ENCODE peak calls at places on chromosome 9, in nine cellular contexts. One of them, this sample, is unnamed.

GRCh38 chr9:2228132-2228531 is 213.0 kb downstream of the SMARCA2 start:
- DNase-seq in cardiac muscle cell: peak; percentile 25
- DNase-seq in frontal cortex: no peak
- DNase-seq in T-helper 17 cell: no peak
- DNase-seq in HTR-8/SVneo: no peak
- DNase-seq in heart right ventricle: no peak
- DNase-seq in HuH-7.5: no peak
- DNase-seq in CD8-positive, alpha-beta T cell: no peak
- DNase-seq in dermis microvascular lymphatic vessel endothelial cell: peak; percentile 6
- DNase-seq in this sample: no peak

GRCh38 chr9:108444400-108445358 is 411.1 kb downstream of the ACTL7B start:
- DNase-seq in frontal cortex: no peak
- DNase-seq in CD8-positive, alpha-beta T cell: no peak
- DNase-seq in dermis microvascular lymphatic vessel endothelial cell: peak; percentile 90
- DNase-seq in cardiac muscle cell: peak; percentile 86
- DNase-seq in T-helper 17 cell: no peak
- DNase-seq in heart right ventricle: no peak
- DNase-seq in HuH-7.5: no peak
- DNase-seq in HTR-8/SVneo: peak; percentile 64
- DNase-seq in this sample: peak; percentile 24

GRCh38 chr9:128786681-128787582 is at the start of gene TBC1D13:
- DNase-seq in heart right ventricle: peak; percentile 90
- DNase-seq in HTR-8/SVneo: peak; percentile 83
- DNase-seq in frontal cortex: peak; percentile 97
- DNase-seq in CD8-positive, alpha-beta T cell: peak; percentile 89
- DNase-seq in cardiac muscle cell: peak; percentile 91
- DNase-seq in dermis microvascular lymphatic vessel endothelial cell: peak; percentile 87
- DNase-seq in HuH-7.5: peak; percentile 94
- DNase-seq in T-helper 17 cell: peak; percentile 90
- DNase-seq in this sample: peak; percentile 91

GRCh38 chr9:128341435-128341849 is 1.1 kb downstream of the SLC27A4 start:
- DNase-seq in HuH-7.5: peak; percentile 91
- DNase-seq in HTR-8/SVneo: peak; percentile 81
- DNase-seq in heart right ventricle: peak; percentile 55
- DNase-seq in CD8-positive, alpha-beta T cell: peak; percentile 71
- DNase-seq in cardiac muscle cell: peak; percentile 69
- DNase-seq in frontal cortex: peak; percentile 62
- DNase-seq in T-helper 17 cell: peak; percentile 39
- DNase-seq in dermis microvascular lymphatic vessel endothelial cell: peak; percentile 80
- DNase-seq in this sample: peak; percentile 61

GRCh38 chr9:17962747-17963146 is 383.9 kb downstream of the SH3GL2 start:
- DNase-seq in CD8-positive, alpha-beta T cell: no peak
- DNase-seq in HuH-7.5: no peak
- DNase-seq in HTR-8/SVneo: no peak
- DNase-seq in dermis microvascular lymphatic vessel endothelial cell: no peak
- DNase-seq in frontal cortex: no peak
- DNase-seq in T-helper 17 cell: no peak
- DNase-seq in heart right ventricle: peak; percentile 19
- DNase-seq in cardiac muscle cell: peak; percentile 27
- DNase-seq in this sample: peak; percentile 7

GRCh38 chr9:110638381-110638954 is 30.1 kb upstream of the MUSK start:
- DNase-seq in T-helper 17 cell: no peak
- DNase-seq in heart right ventricle: no peak
- DNase-seq in HuH-7.5: no peak
- DNase-seq in cardiac muscle cell: peak; percentile 63
- DNase-seq in dermis microvascular lymphatic vessel endothelial cell: no peak
- DNase-seq in HTR-8/SVneo: no peak
- DNase-seq in frontal cortex: no peak
- DNase-seq in CD8-positive, alpha-beta T cell: no peak
- DNase-seq in this sample: no peak

GRCh38 chr9:88266416-88266815 is 121.8 kb upstream of the SPIN1 start:
- DNase-seq in cardiac muscle cell: no peak
- DNase-seq in dermis microvascular lymphatic vessel endothelial cell: no peak
- DNase-seq in HuH-7.5: no peak
- DNase-seq in CD8-positive, alpha-beta T cell: no peak
- DNase-seq in T-helper 17 cell: no peak
- DNase-seq in HTR-8/SVneo: no peak
- DNase-seq in heart right ventricle: no peak
- DNase-seq in frontal cortex: no peak
- DNase-seq in this sample: no peak

GRCh38 chr9:15501803-15502202 is 9.0 kb downstream of the PSIP1 start:
- DNase-seq in dermis microvascular lymphatic vessel endothelial cell: no peak
- DNase-seq in HTR-8/SVneo: no peak
- DNase-seq in frontal cortex: no peak
- DNase-seq in HuH-7.5: no peak
- DNase-seq in CD8-positive, alpha-beta T cell: no peak
- DNase-seq in T-helper 17 cell: no peak
- DNase-seq in cardiac muscle cell: no peak
- DNase-seq in heart right ventricle: no peak
- DNase-seq in this sample: no peak

GRCh38 chr9:128397831-128398230 is 22.8 kb upstream of the CERCAM start:
- DNase-seq in T-helper 17 cell: no peak
- DNase-seq in HTR-8/SVneo: no peak
- DNase-seq in CD8-positive, alpha-beta T cell: no peak
- DNase-seq in HuH-7.5: no peak
- DNase-seq in dermis microvascular lymphatic vessel endothelial cell: no peak
- DNase-seq in cardiac muscle cell: no peak
- DNase-seq in heart right ventricle: no peak
- DNase-seq in frontal cortex: no peak
- DNase-seq in this sample: no peak

GRCh38 chr9:5288591-5288990 is 15.9 kb downstream of the RLN2 start:
- DNase-seq in T-helper 17 cell: no peak
- DNase-seq in CD8-positive, alpha-beta T cell: no peak
- DNase-seq in cardiac muscle cell: peak; percentile 2
- DNase-seq in dermis microvascular lymphatic vessel endothelial cell: no peak
- DNase-seq in heart right ventricle: no peak
- DNase-seq in HTR-8/SVneo: no peak
- DNase-seq in HuH-7.5: no peak
- DNase-seq in frontal cortex: no peak
- DNase-seq in this sample: no peak

GRCh38 chr9:35757527-35758275 is 3.6 kb upstream of the MSMP start:
- DNase-seq in cardiac muscle cell: no peak
- DNase-seq in dermis microvascular lymphatic vessel endothelial cell: peak; percentile 59
- DNase-seq in frontal cortex: no peak
- DNase-seq in T-helper 17 cell: no peak
- DNase-seq in heart right ventricle: no peak
- DNase-seq in HTR-8/SVneo: peak; percentile 39
- DNase-seq in CD8-positive, alpha-beta T cell: no peak
- DNase-seq in HuH-7.5: peak; percentile 31
- DNase-seq in this sample: no peak

GRCh38 chr9:134175291-134175807 is 11.0 kb upstream of the RNU6ATAC start:
- DNase-seq in T-helper 17 cell: no peak
- DNase-seq in frontal cortex: no peak
- DNase-seq in CD8-positive, alpha-beta T cell: no peak
- DNase-seq in dermis microvascular lymphatic vessel endothelial cell: no peak
- DNase-seq in cardiac muscle cell: no peak
- DNase-seq in HTR-8/SVneo: no peak
- DNase-seq in HuH-7.5: peak; percentile 89
- DNase-seq in heart right ventricle: no peak
- DNase-seq in this sample: no peak

GRCh38 chr9:79581794-79582193 is 10.0 kb downstream of the TLE4 start:
- DNase-seq in cardiac muscle cell: peak; percentile 83
- DNase-seq in HTR-8/SVneo: no peak
- DNase-seq in heart right ventricle: no peak
- DNase-seq in CD8-positive, alpha-beta T cell: peak; percentile 51
- DNase-seq in dermis microvascular lymphatic vessel endothelial cell: peak; percentile 77
- DNase-seq in frontal cortex: no peak
- DNase-seq in T-helper 17 cell: peak; percentile 44
- DNase-seq in HuH-7.5: no peak
- DNase-seq in this sample: no peak

GRCh38 chr9:135732569-135733257 is 30.7 kb downstream of the KCNT1 start:
- DNase-seq in dermis microvascular lymphatic vessel endothelial cell: no peak
- DNase-seq in heart right ventricle: no peak
- DNase-seq in frontal cortex: no peak
- DNase-seq in CD8-positive, alpha-beta T cell: no peak
- DNase-seq in HuH-7.5: no peak
- DNase-seq in cardiac muscle cell: no peak
- DNase-seq in HTR-8/SVneo: no peak
- DNase-seq in T-helper 17 cell: no peak
- DNase-seq in this sample: no peak

GRCh38 chr9:86766912-86767311 is 180.4 kb downstream of the GAS1 start:
- DNase-seq in T-helper 17 cell: no peak
- DNase-seq in heart right ventricle: no peak
- DNase-seq in HTR-8/SVneo: peak; percentile 3
- DNase-seq in dermis microvascular lymphatic vessel endothelial cell: no peak
- DNase-seq in frontal cortex: no peak
- DNase-seq in HuH-7.5: no peak
- DNase-seq in CD8-positive, alpha-beta T cell: no peak
- DNase-seq in cardiac muscle cell: peak; percentile 92
- DNase-seq in this sample: no peak

GRCh38 chr9:122158202-122158601 is 1.4 kb downstream of the NDUFA8 start:
- DNase-seq in cardiac muscle cell: peak; percentile 62
- DNase-seq in dermis microvascular lymphatic vessel endothelial cell: peak; percentile 58
- DNase-seq in frontal cortex: no peak
- DNase-seq in HTR-8/SVneo: no peak
- DNase-seq in CD8-positive, alpha-beta T cell: no peak
- DNase-seq in HuH-7.5: peak; percentile 50
- DNase-seq in T-helper 17 cell: no peak
- DNase-seq in heart right ventricle: peak; percentile 17
- DNase-seq in this sample: peak; percentile 13

GRCh38 chr9:20873240-20873860 is 158.1 kb downstream of the HACD4 start:
- DNase-seq in HuH-7.5: no peak
- DNase-seq in cardiac muscle cell: no peak
- DNase-seq in heart right ventricle: no peak
- DNase-seq in HTR-8/SVneo: no peak
- DNase-seq in dermis microvascular lymphatic vessel endothelial cell: no peak
- DNase-seq in frontal cortex: no peak
- DNase-seq in CD8-positive, alpha-beta T cell: no peak
- DNase-seq in T-helper 17 cell: no peak
- DNase-seq in this sample: no peak

GRCh38 chr9:91677354-91677753 is 253.7 kb upstream of the NFIL3 start:
- DNase-seq in T-helper 17 cell: no peak
- DNase-seq in cardiac muscle cell: peak; percentile 42
- DNase-seq in heart right ventricle: no peak
- DNase-seq in dermis microvascular lymphatic vessel endothelial cell: no peak
- DNase-seq in frontal cortex: no peak
- DNase-seq in HTR-8/SVneo: no peak
- DNase-seq in HuH-7.5: no peak
- DNase-seq in CD8-positive, alpha-beta T cell: no peak
- DNase-seq in this sample: no peak

GRCh38 chr9:121281614-121282291 is 13.8 kb downstream of the GSN start:
- DNase-seq in CD8-positive, alpha-beta T cell: no peak
- DNase-seq in dermis microvascular lymphatic vessel endothelial cell: peak; percentile 81
- DNase-seq in HTR-8/SVneo: no peak
- DNase-seq in heart right ventricle: peak; percentile 90
- DNase-seq in frontal cortex: no peak
- DNase-seq in HuH-7.5: no peak
- DNase-seq in T-helper 17 cell: no peak
- DNase-seq in cardiac muscle cell: peak; percentile 63
- DNase-seq in this sample: peak; percentile 87

GRCh38 chr9:114120192-114121014 is 21.3 kb upstream of the KIF12 start:
- DNase-seq in T-helper 17 cell: no peak
- DNase-seq in frontal cortex: no peak
- DNase-seq in dermis microvascular lymphatic vessel endothelial cell: no peak
- DNase-seq in HuH-7.5: no peak
- DNase-seq in cardiac muscle cell: no peak
- DNase-seq in CD8-positive, alpha-beta T cell: no peak
- DNase-seq in heart right ventricle: no peak
- DNase-seq in HTR-8/SVneo: no peak
- DNase-seq in this sample: no peak

GRCh38 chr9:33263936-33264472 is 504 bp downstream of the BAG1 start:
- DNase-seq in dermis microvascular lymphatic vessel endothelial cell: peak; percentile 49
- DNase-seq in T-helper 17 cell: peak; percentile 27
- DNase-seq in CD8-positive, alpha-beta T cell: peak; percentile 36
- DNase-seq in cardiac muscle cell: no peak
- DNase-seq in HTR-8/SVneo: peak; percentile 10
- DNase-seq in heart right ventricle: peak; percentile 61
- DNase-seq in frontal cortex: peak; percentile 48
- DNase-seq in HuH-7.5: no peak
- DNase-seq in this sample: peak; percentile 53

GRCh38 chr9:114757395-114757794 is 48.4 kb downstream of the TNFSF15 start:
- DNase-seq in frontal cortex: no peak
- DNase-seq in heart right ventricle: no peak
- DNase-seq in CD8-positive, alpha-beta T cell: no peak
- DNase-seq in dermis microvascular lymphatic vessel endothelial cell: no peak
- DNase-seq in HuH-7.5: no peak
- DNase-seq in HTR-8/SVneo: no peak
- DNase-seq in T-helper 17 cell: no peak
- DNase-seq in cardiac muscle cell: no peak
- DNase-seq in this sample: no peak

GRCh38 chr9:38415846-38416245 is 8.4 kb downstream of the IGFBPL1 start:
- DNase-seq in dermis microvascular lymphatic vessel endothelial cell: no peak
- DNase-seq in HTR-8/SVneo: no peak
- DNase-seq in cardiac muscle cell: no peak
- DNase-seq in heart right ventricle: no peak
- DNase-seq in HuH-7.5: no peak
- DNase-seq in CD8-positive, alpha-beta T cell: no peak
- DNase-seq in T-helper 17 cell: no peak
- DNase-seq in frontal cortex: no peak
- DNase-seq in this sample: no peak

GRCh38 chr9:7094576-7094975 is 336.8 kb downstream of the KDM4C start:
- DNase-seq in T-helper 17 cell: no peak
- DNase-seq in CD8-positive, alpha-beta T cell: no peak
- DNase-seq in HuH-7.5: no peak
- DNase-seq in dermis microvascular lymphatic vessel endothelial cell: peak; percentile 66
- DNase-seq in cardiac muscle cell: no peak
- DNase-seq in frontal cortex: no peak
- DNase-seq in HTR-8/SVneo: no peak
- DNase-seq in heart right ventricle: no peak
- DNase-seq in this sample: no peak

GRCh38 chr9:93107825-93108161 is 11.8 kb downstream of the CARD19 start:
- DNase-seq in cardiac muscle cell: no peak
- DNase-seq in T-helper 17 cell: no peak
- DNase-seq in dermis microvascular lymphatic vessel endothelial cell: no peak
- DNase-seq in CD8-positive, alpha-beta T cell: no peak
- DNase-seq in heart right ventricle: no peak
- DNase-seq in HTR-8/SVneo: no peak
- DNase-seq in HuH-7.5: no peak
- DNase-seq in frontal cortex: no peak
- DNase-seq in this sample: no peak

GRCh38 chr9:131423171-131423581 is 29.3 kb downstream of the PRRC2B start:
- DNase-seq in cardiac muscle cell: peak; percentile 79
- DNase-seq in frontal cortex: peak; percentile 51
- DNase-seq in heart right ventricle: peak; percentile 61
- DNase-seq in HTR-8/SVneo: peak; percentile 59
- DNase-seq in HuH-7.5: no peak
- DNase-seq in T-helper 17 cell: no peak
- DNase-seq in dermis microvascular lymphatic vessel endothelial cell: peak; percentile 96
- DNase-seq in CD8-positive, alpha-beta T cell: no peak
- DNase-seq in this sample: peak; percentile 80

GRCh38 chr9:108396193-108396592 is 459.6 kb downstream of the ACTL7B start:
- DNase-seq in cardiac muscle cell: no peak
- DNase-seq in HTR-8/SVneo: no peak
- DNase-seq in CD8-positive, alpha-beta T cell: no peak
- DNase-seq in frontal cortex: no peak
- DNase-seq in heart right ventricle: no peak
- DNase-seq in HuH-7.5: no peak
- DNase-seq in T-helper 17 cell: no peak
- DNase-seq in dermis microvascular lymphatic vessel endothelial cell: no peak
- DNase-seq in this sample: no peak

GRCh38 chr9:18274693-18275092 is 199.3 kb upstream of the ADAMTSL1 start:
- DNase-seq in HuH-7.5: no peak
- DNase-seq in frontal cortex: no peak
- DNase-seq in cardiac muscle cell: peak; percentile 83
- DNase-seq in HTR-8/SVneo: no peak
- DNase-seq in CD8-positive, alpha-beta T cell: no peak
- DNase-seq in dermis microvascular lymphatic vessel endothelial cell: peak; percentile 90
- DNase-seq in T-helper 17 cell: no peak
- DNase-seq in heart right ventricle: no peak
- DNase-seq in this sample: no peak

This sample was measured in adrenal gland.